ENCODE peak calls at places on chromosomes 6 and 20, in five cellular contexts. E is fibroblast of lung, U is IMR-90, B is left ventricle myocardium inferior, J is adrenal gland. X is an unnamed sample.

GRCh38 chr20:33667245-33668086 is 723 bp downstream of the ACTL10 start:
- DNase-seq in J (peak; percentile 55), E (peak; percentile 66), B (peak; percentile 58), U (peak; percentile 54), X (peak; percentile 66)

GRCh38 chr6:157268835-157269234 is 54.5 kb downstream of the TMEM242 start:
- DNase-seq in E (no peak), J (no peak), B (peak; percentile 50), U (no peak), X (no peak)

GRCh38 chr6:45663181-45664180 is 285.7 kb upstream of the SUPT3H start:
- DNase-seq in E (peak; percentile 46), J (no peak), B (peak; percentile 17), U (no peak), X (no peak)

GRCh38 chr20:10783660-10784336 is 110.0 kb upstream of the JAG1 start:
- DNase-seq in J (no peak), U (no peak), E (no peak), B (no peak), X (no peak)

GRCh38 chr6:43579171-43579570 is 3.2 kb downstream of the POLH start:
- DNase-seq in U (peak; percentile 16), J (no peak), B (no peak), E (no peak), X (no peak)

GRCh38 chr6:140346461-140346860 is 972.0 kb upstream of the CITED2 start:
- DNase-seq in J (no peak), U (peak; percentile 26), E (peak; percentile 67), B (no peak), X (no peak)

GRCh38 chr20:19918965-19919329 is 98.2 kb upstream of the NAA20 start:
- DNase-seq in U (no peak), E (no peak), J (no peak), B (no peak), X (no peak)

GRCh38 chr20:45592574-45593189 is 13.6 kb upstream of the WFDC8 start:
- DNase-seq in J (no peak), U (peak; percentile 21), E (peak; percentile 17), B (no peak), X (peak; percentile 19)

GRCh38 chr6:74598473-74599393 is 607.1 kb downstream of the COL12A1 start:
- DNase-seq in E (no peak), B (no peak), U (peak; percentile 50), J (no peak), X (peak; percentile 88)

GRCh38 chr20:51500936-51501335 is 41.6 kb downstream of the NFATC2 start:
- DNase-seq in E (no peak), U (no peak), J (no peak), B (no peak), X (no peak)

GRCh38 chr6:118584906-118585305 is 36.8 kb downstream of the PLN start:
- DNase-seq in U (no peak), J (no peak), E (no peak), B (no peak), X (no peak)

GRCh38 chr20:41136695-41137411 is 490 bp upstream of the PLCG1 start:
- DNase-seq in E (peak; percentile 75), B (peak; percentile 92), U (peak; percentile 67), J (peak; percentile 84), X (peak; percentile 74)

GRCh38 chr6:18406955-18407738 is 20.0 kb downstream of the RNF144B start:
- DNase-seq in E (no peak), J (no peak), B (no peak), U (no peak), X (no peak)

GRCh38 chr20:24842591-24843442 is 106.3 kb upstream of the CST7 start:
- DNase-seq in U (no peak), B (no peak), J (no peak), E (no peak), X (no peak)

GRCh38 chr6:118869894-118870665 is 23.9 kb upstream of the ASF1A start:
- DNase-seq in E (peak; percentile 46), B (no peak), U (no peak), J (no peak), X (no peak)

GRCh38 chr6:110761371-110761770 is 53.9 kb downstream of the CDK19 start:
- DNase-seq in B (no peak), U (no peak), J (no peak), E (no peak), X (no peak)

GRCh38 chr6:108114861-108115597 is 40.5 kb upstream of the OSTM1 start:
- DNase-seq in E (peak; percentile 59), U (peak; percentile 55), B (peak; percentile 64), J (peak; percentile 80), X (peak; percentile 42)

GRCh38 chr20:21342656-21343345 is 39.7 kb downstream of the XRN2 start:
- DNase-seq in U (peak; percentile 76), E (peak; percentile 48), J (no peak), B (no peak), X (no peak)

GRCh38 chr20:44681796-44682566 is 30.5 kb upstream of the ADA start:
- DNase-seq in J (no peak), E (no peak), U (no peak), B (no peak), X (no peak)

GRCh38 chr6:146546440-146546839 is 2.8 kb downstream of the RAB32 start:
- DNase-seq in E (peak; percentile 93), J (no peak), U (peak; percentile 94), B (no peak), X (peak; percentile 97)

GRCh38 chr20:51460163-51460562 is 82.4 kb downstream of the NFATC2 start:
- DNase-seq in E (no peak), J (no peak), U (no peak), B (no peak), X (no peak)

GRCh38 chr6:56911847-56912246 is 43.1 kb upstream of the BEND6 start:
- DNase-seq in E (peak; percentile 73), U (peak; percentile 76), B (no peak), J (no peak), X (peak; percentile 42)

GRCh38 chr6:112475083-112475482 is 128.0 kb downstream of the RFPL4B start:
- DNase-seq in J (no peak), B (no peak), E (peak; percentile 38), U (peak; percentile 89), X (peak; percentile 40)

GRCh38 chr20:5168582-5169396 is 42.0 kb downstream of the CDS2 start:
- DNase-seq in B (no peak), E (peak; percentile 36), U (peak; percentile 38), J (no peak), X (no peak)

GRCh38 chr20:60953311-60953710 is 298.8 kb upstream of the CDH4 start:
- DNase-seq in J (no peak), U (no peak), E (no peak), B (no peak), X (no peak)

GRCh38 chr20:25222461-25223178 is 25.3 kb upstream of the PYGB start:
- DNase-seq in E (no peak), J (no peak), U (no peak), B (no peak), X (no peak)

DNA sequence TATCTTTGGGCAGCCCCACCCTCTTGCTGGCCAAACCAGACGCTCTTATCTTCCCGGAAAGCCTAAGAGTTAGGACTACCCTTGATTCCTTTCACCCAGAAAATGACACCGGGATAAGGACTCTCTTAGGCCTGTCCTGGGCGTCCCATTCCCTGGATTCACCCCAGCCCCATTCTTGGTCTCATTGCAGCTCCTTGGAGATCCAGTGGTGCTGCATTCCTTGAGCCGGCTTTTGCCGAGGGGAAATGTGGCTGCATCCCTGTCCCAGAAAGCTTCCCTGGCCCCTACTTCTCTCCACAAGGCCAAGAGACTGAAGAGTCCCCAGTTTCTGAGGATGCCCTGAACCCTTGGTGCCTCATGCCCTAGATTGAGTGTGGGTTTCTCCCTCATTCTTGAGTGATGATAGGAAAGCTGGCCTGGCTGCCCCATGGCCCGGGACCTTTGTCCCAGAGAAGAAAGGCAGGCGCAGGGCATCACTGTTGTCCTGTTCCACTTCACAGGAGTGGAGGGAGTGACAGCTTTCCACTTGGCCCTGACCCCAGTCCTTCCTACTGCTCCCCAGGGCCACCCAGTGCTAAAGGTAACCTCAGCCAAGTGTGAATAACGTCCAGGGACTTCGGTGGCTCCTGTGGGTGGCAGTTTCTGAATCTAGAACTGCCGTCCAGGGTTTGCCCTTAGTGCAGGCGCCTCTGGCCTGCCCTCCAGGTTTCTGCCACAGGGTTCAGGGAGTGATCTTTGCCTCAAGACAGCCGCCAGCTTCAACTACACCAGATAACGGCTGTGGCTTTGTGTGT is 42.7 kb upstream of the MYL9 start:
- DNase-seq in U (no peak), J (no peak), E (no peak), B (peak; percentile 70), X (no peak)
- H3K27ac ChIP-seq in U (no peak overlapping the region), J (peak overlapping the region; percentile 2), E (no peak overlapping the region), B (peak overlapping the region; percentile 89), X (no peak overlapping the region)

DNA sequence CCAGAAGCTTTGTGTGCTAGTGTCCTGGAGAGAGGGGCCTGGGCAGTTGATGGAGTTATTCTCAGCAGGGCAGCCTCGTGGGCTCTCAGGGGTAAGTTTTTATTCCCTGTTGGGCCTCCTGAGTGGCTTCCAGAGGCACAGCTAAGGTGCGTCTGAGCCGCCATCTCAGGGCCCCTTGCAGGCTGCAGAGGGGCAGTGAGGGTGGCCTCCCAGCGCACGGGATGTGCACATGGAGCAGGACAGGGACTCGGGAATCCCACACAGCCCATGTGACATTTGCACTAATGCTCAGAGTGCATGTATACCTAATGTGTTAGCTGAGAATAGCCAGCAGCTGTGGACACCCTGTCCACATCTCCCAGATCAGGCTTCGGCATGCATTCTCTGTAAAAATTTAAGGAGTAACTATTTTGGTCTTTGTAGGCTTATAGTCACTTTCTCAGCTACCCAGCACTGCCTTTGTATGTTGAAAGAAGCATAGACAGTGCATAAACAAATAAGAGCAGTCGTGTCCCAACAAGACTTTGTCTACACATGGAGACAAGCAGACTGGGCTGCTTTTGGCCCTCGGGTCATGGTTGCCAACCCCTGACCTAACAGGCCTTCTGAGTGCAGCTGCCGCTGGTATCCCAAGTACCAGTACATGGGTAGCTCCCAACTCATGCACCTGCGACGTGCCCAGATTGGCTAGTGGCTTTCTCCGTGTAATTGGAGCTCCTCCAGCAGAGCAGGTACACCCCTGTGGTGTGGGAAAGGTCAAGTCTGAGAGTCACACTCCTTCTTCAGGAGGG is 18.6 kb upstream of the CST9L start:
- DNase-seq in E (no peak), U (no peak), B (no peak), J (no peak), X (no peak)
- TF ChIP-seq CTCF in E (no peak), U (no peak), B (no peak), J (no peak), X (no peak)

DNA sequence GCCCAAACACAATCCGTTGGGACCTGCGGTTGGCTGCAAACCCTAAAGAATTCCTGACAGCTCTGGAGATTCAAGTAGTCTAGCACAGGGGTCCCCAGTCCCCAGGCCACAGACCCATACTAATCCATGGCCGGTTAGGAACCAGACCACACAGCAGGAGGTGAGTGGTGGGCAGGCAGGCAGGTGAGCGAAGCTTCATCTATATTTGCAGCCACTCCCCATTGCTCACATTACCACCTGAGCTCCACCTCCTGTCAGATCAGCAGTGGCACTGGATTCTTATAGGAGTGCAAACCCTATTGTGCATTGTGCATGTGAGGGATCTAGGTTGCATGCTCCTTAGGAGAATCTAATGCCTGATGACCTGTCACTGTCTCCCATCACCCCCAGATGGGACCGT is 16.6 kb downstream of the TFEB start:
- DNase-seq in J (no peak), B (no peak), E (no peak), U (no peak), X (no peak)
- H3K4me1 ChIP-seq in J (peaks cover 21% of the 10 kb centered on the region), B (peaks cover 100% of the 10 kb centered on the region), E (peaks cover 5% of the 10 kb centered on the region), U (peaks cover 19% of the 10 kb centered on the region), X (peaks cover 22% of the 10 kb centered on the region)

GRCh38 chr6:159042003-159042823 is 2.6 kb downstream of the TAGAP start:
- DNase-seq in B (no peak), J (peak; percentile 67), E (peak; percentile 64), U (peak; percentile 47), X (peak; percentile 81)

GRCh38 chr6:159039885-159040258 is 4.9 kb downstream of the TAGAP start:
- DNase-seq in B (no peak), J (no peak), E (no peak), U (no peak), X (no peak)

GRCh38 chr6:159042824-159043181 is 2.0 kb downstream of the TAGAP start:
- DNase-seq in E (no peak), B (no peak), J (no peak), U (no peak), X (no peak)

GRCh38 chr6:159038914-159039884 is 5.6 kb downstream of the TAGAP start:
- DNase-seq in E (peak; percentile 13), B (no peak), J (no peak), U (peak; percentile 38), X (peak; percentile 89)

GRCh38 chr6:159041181-159041580 is 3.6 kb downstream of the TAGAP start:
- DNase-seq in J (no peak), E (no peak), U (no peak), B (no peak), X (no peak)
- H3K27ac ChIP-seq in J (no peak overlapping the region), E (no peak overlapping the region), U (no peak overlapping the region), B (peak overlapping the region; percentile 17), X (no peak overlapping the region)